ENCODE peak calls at places on chromosome 10, in six cellular contexts. One of them, this sample, is unnamed.

GRCh38 chr10:33661580-33662269 is 327.3 kb upstream of the NRP1 start:
- DNase-seq in fibroblast of mammary gland: peak; percentile 60
- DNase-seq in fibroblast of lung: peak; percentile 81
- DNase-seq in cardiac muscle cell: peak; percentile 90
- DNase-seq in cardiac fibroblast: peak; percentile 88
- DNase-seq in AG09309: peak; percentile 80
- DNase-seq in this sample: no peak

GRCh38 chr10:80498833-80499671 is 38.6 kb upstream of the SH2D4B start:
- DNase-seq in cardiac muscle cell: peak; percentile 99
- DNase-seq in fibroblast of lung: peak; percentile 97
- DNase-seq in AG09309: peak; percentile 92
- DNase-seq in fibroblast of mammary gland: peak; percentile 99
- DNase-seq in cardiac fibroblast: peak; percentile 98
- DNase-seq in this sample: peak; percentile 91

GRCh38 chr10:113958631-113959382 is 84.9 kb upstream of the ADRB1 start:
- DNase-seq in cardiac fibroblast: peak; percentile 88
- DNase-seq in fibroblast of lung: peak; percentile 95
- DNase-seq in fibroblast of mammary gland: peak; percentile 89
- DNase-seq in AG09309: peak; percentile 65
- DNase-seq in cardiac muscle cell: peak; percentile 89
- DNase-seq in this sample: peak; percentile 77

GRCh38 chr10:130470973-130471372 is 334.8 kb downstream of the GLRX3 start:
- DNase-seq in cardiac muscle cell: no peak
- DNase-seq in fibroblast of lung: no peak
- DNase-seq in AG09309: no peak
- DNase-seq in cardiac fibroblast: no peak
- DNase-seq in fibroblast of mammary gland: no peak
- DNase-seq in this sample: no peak

GRCh38 chr10:2852574-2853323 is 214.6 kb upstream of the PFKP start:
- DNase-seq in AG09309: no peak
- DNase-seq in cardiac fibroblast: no peak
- DNase-seq in fibroblast of lung: no peak
- DNase-seq in fibroblast of mammary gland: no peak
- DNase-seq in cardiac muscle cell: no peak
- DNase-seq in this sample: no peak

GRCh38 chr10:78173360-78174020 is 139.8 kb downstream of the RPS24 start:
- DNase-seq in fibroblast of mammary gland: no peak
- DNase-seq in fibroblast of lung: peak; percentile 18
- DNase-seq in cardiac muscle cell: no peak
- DNase-seq in cardiac fibroblast: no peak
- DNase-seq in AG09309: no peak
- DNase-seq in this sample: no peak

GRCh38 chr10:84039957-84040356 is 99.4 kb upstream of the GHITM start:
- DNase-seq in AG09309: no peak
- DNase-seq in cardiac fibroblast: no peak
- DNase-seq in fibroblast of lung: no peak
- DNase-seq in cardiac muscle cell: no peak
- DNase-seq in fibroblast of mammary gland: no peak
- DNase-seq in this sample: no peak

GRCh38 chr10:71805776-71806705 is 32.7 kb upstream of the VSIR start:
- DNase-seq in AG09309: no peak
- DNase-seq in cardiac muscle cell: peak; percentile 53
- DNase-seq in fibroblast of mammary gland: no peak
- DNase-seq in fibroblast of lung: peak; percentile 20
- DNase-seq in cardiac fibroblast: peak; percentile 30
- DNase-seq in this sample: no peak

GRCh38 chr10:117217196-117217761 is 20.0 kb downstream of the KCNK18 start:
- DNase-seq in cardiac muscle cell: peak; percentile 6
- DNase-seq in fibroblast of lung: peak; percentile 3
- DNase-seq in fibroblast of mammary gland: no peak
- DNase-seq in AG09309: no peak
- DNase-seq in cardiac fibroblast: no peak
- DNase-seq in this sample: no peak

GRCh38 chr10:113319450-113319849 is 233.4 kb upstream of the HABP2 start:
- DNase-seq in AG09309: no peak
- DNase-seq in cardiac muscle cell: no peak
- DNase-seq in fibroblast of lung: no peak
- DNase-seq in fibroblast of mammary gland: no peak
- DNase-seq in cardiac fibroblast: no peak
- DNase-seq in this sample: no peak

GRCh38 chr10:44399478-44400451 is 14.9 kb upstream of the CXCL12 start:
- DNase-seq in fibroblast of lung: no peak
- DNase-seq in cardiac fibroblast: no peak
- DNase-seq in fibroblast of mammary gland: peak; percentile 28
- DNase-seq in cardiac muscle cell: no peak
- DNase-seq in AG09309: peak; percentile 62
- DNase-seq in this sample: no peak

GRCh38 chr10:31927597-31928530 is 767 bp downstream of the ARHGAP12 start:
- DNase-seq in cardiac muscle cell: peak; percentile 43
- DNase-seq in cardiac fibroblast: peak; percentile 55
- DNase-seq in AG09309: no peak
- DNase-seq in fibroblast of mammary gland: peak; percentile 35
- DNase-seq in fibroblast of lung: peak; percentile 57
- DNase-seq in this sample: no peak

GRCh38 chr10:72087969-72088878 is at the start of gene SPOCK2:
- DNase-seq in cardiac fibroblast: no peak
- DNase-seq in cardiac muscle cell: peak; percentile 20
- DNase-seq in fibroblast of lung: no peak
- DNase-seq in fibroblast of mammary gland: no peak
- DNase-seq in AG09309: no peak
- DNase-seq in this sample: no peak

DNA sequence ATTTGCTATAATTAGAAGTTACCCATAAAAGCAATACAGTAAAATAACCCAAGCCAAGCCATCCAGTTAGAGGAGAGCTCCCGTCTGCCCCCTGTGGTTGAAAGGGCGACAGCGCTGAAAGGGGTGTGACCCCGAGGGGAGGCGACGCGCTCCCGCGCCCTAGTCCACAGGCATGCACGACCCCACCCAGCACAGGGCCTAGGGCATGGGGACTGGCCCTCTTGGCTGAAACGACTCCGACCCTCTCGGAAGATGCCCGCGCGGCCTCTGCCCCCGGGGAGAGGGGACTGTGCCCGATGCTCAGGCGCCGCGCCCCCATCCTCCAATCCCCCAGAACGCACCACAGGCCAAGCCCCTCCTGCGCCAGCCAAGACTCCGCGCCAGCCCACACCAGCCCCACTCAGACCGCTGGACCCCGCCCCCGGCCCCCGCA is 64.0 kb downstream of the CSGALNACT2 start:
- DNase-seq in cardiac muscle cell: peak; percentile 33
- DNase-seq in fibroblast of mammary gland: peak; percentile 30
- DNase-seq in cardiac fibroblast: peak; percentile 26
- DNase-seq in AG09309: no peak
- DNase-seq in fibroblast of lung: no peak
- DNase-seq in this sample: no peak
- H3K4me3 ChIP-seq in cardiac muscle cell: peak overlapping the region; percentile 23
- H3K4me3 ChIP-seq in fibroblast of mammary gland: peak overlapping the region; percentile 42
- H3K4me3 ChIP-seq in cardiac fibroblast: peak overlapping the region; percentile 46
- H3K4me3 ChIP-seq in AG09309: peak overlapping the region; percentile 29
- H3K4me3 ChIP-seq in fibroblast of lung: peak overlapping the region; percentile 55
- H3K4me3 ChIP-seq in this sample: peak overlapping the region; percentile 45

DNA sequence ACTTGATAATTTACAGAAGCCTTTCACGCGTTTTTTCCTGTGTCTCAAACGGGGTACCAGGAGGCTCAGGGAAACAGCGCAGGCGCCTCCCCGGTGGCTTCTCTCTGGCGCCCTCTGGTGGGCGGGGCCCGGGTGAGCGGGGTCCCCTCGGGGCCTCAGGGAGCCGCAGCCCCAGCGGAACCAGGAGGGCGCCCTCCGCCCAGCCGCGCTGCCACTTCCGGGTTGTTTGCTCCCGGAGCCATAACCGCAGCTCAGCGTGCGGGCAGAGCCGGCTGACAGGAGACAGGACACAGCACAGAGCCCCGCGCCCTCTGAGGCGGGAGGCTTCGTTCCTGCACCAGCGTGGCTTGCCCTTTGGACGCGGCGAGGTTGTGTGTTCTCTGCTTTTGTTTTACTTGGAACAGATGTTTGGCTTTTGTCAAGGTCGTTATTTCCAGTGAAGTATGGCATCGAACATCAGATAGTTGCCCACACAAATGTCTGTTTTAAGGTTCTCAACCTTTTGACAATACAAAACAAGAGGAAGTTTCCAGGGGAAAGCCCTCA is 6.9 kb upstream of the CYP2E1 start:
- DNase-seq in AG09309: no peak
- DNase-seq in fibroblast of mammary gland: peak; percentile 44
- DNase-seq in fibroblast of lung: peak; percentile 33
- DNase-seq in cardiac fibroblast: peak; percentile 48
- DNase-seq in cardiac muscle cell: peak; percentile 62
- DNase-seq in this sample: no peak
- TF ChIP-seq CTCF in AG09309: peak; percentile 75
- TF ChIP-seq CTCF in fibroblast of mammary gland: peak; percentile 61
- TF ChIP-seq CTCF in fibroblast of lung: peak; percentile 47
- TF ChIP-seq CTCF in cardiac fibroblast: peak; percentile 67
- TF ChIP-seq CTCF in cardiac muscle cell: peak; percentile 83
- TF ChIP-seq CTCF in this sample: peak; percentile 93

GRCh38 chr10:110076559-110077318 is 69.0 kb downstream of the ADD3 start:
- DNase-seq in fibroblast of mammary gland: peak; percentile 95
- DNase-seq in AG09309: peak; percentile 94
- DNase-seq in cardiac muscle cell: peak; percentile 99
- DNase-seq in cardiac fibroblast: peak; percentile 97
- DNase-seq in fibroblast of lung: peak; percentile 91
- DNase-seq in this sample: no peak

GRCh38 chr10:110074986-110075664 is 67.3 kb downstream of the ADD3 start:
- DNase-seq in fibroblast of mammary gland: peak; percentile 93
- DNase-seq in AG09309: peak; percentile 79
- DNase-seq in fibroblast of lung: peak; percentile 83
- DNase-seq in cardiac fibroblast: peak; percentile 87
- DNase-seq in cardiac muscle cell: peak; percentile 88
- DNase-seq in this sample: peak; percentile 66

GRCh38 chr10:110077436-110078120 is 69.8 kb downstream of the ADD3 start:
- DNase-seq in AG09309: no peak
- DNase-seq in cardiac muscle cell: peak; percentile 79
- DNase-seq in cardiac fibroblast: peak; percentile 76
- DNase-seq in fibroblast of mammary gland: peak; percentile 77
- DNase-seq in fibroblast of lung: peak; percentile 27
- DNase-seq in this sample: no peak

GRCh38 chr10:110075726-110076125 is 67.9 kb downstream of the ADD3 start:
- DNase-seq in AG09309: no peak
- DNase-seq in fibroblast of lung: peak; percentile 4
- DNase-seq in fibroblast of mammary gland: no peak
- DNase-seq in cardiac fibroblast: no peak
- DNase-seq in cardiac muscle cell: no peak
- DNase-seq in this sample: no peak

GRCh38 chr10:110074298-110074697 is 66.5 kb downstream of the ADD3 start:
- DNase-seq in fibroblast of lung: no peak
- DNase-seq in fibroblast of mammary gland: peak; percentile 78
- DNase-seq in cardiac muscle cell: peak; percentile 74
- DNase-seq in cardiac fibroblast: peak; percentile 54
- DNase-seq in AG09309: no peak
- DNase-seq in this sample: no peak
- H3K4me3 ChIP-seq in fibroblast of lung: no peak overlapping the region
- H3K4me3 ChIP-seq in fibroblast of mammary gland: no peak overlapping the region
- H3K4me3 ChIP-seq in cardiac muscle cell: no peak overlapping the region
- H3K4me3 ChIP-seq in cardiac fibroblast: no peak overlapping the region
- H3K4me3 ChIP-seq in AG09309: no peak overlapping the region
- H3K4me3 ChIP-seq in this sample: no peak overlapping the region

DNA sequence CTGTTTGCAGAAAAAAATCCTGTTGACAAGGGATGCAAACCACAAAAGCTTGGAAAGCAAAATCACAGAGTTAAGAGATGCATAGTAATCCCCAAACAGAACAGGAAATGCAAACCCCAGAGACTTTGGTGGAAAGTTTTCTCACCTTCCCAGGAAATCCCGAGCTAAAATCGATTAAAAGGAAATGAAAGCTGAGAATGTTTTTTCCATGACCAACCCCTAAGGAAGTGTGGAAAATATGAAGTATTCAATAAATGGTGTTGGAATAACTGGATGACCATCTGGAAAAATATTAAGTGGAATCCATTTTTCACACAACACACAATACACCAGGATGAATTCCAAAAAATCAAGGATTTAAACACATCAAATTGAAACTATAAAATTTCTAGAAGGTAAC is 598.7 kb downstream of the GRID1 start:
- DNase-seq in cardiac fibroblast: no peak
- DNase-seq in fibroblast of mammary gland: no peak
- DNase-seq in fibroblast of lung: no peak
- DNase-seq in cardiac muscle cell: no peak
- DNase-seq in AG09309: no peak
- DNase-seq in this sample: no peak
- TF ChIP-seq CTCF in cardiac fibroblast: no peak
- TF ChIP-seq CTCF in fibroblast of mammary gland: no peak
- TF ChIP-seq CTCF in fibroblast of lung: no peak
- TF ChIP-seq CTCF in cardiac muscle cell: no peak
- TF ChIP-seq CTCF in AG09309: no peak
- TF ChIP-seq CTCF in this sample: no peak

GRCh38 chr10:61993676-61994401 is 92.3 kb downstream of the ARID5B start:
- DNase-seq in cardiac muscle cell: peak; percentile 58
- DNase-seq in fibroblast of lung: peak; percentile 56
- DNase-seq in AG09309: no peak
- DNase-seq in cardiac fibroblast: peak; percentile 71
- DNase-seq in fibroblast of mammary gland: no peak
- DNase-seq in this sample: no peak
- H3K4me3 ChIP-seq in cardiac muscle cell: no peak overlapping the region
- H3K4me3 ChIP-seq in fibroblast of lung: peak overlapping the region; percentile 37
- H3K4me3 ChIP-seq in AG09309: no peak overlapping the region
- H3K4me3 ChIP-seq in cardiac fibroblast: peak overlapping the region; percentile 39
- H3K4me3 ChIP-seq in fibroblast of mammary gland: no peak overlapping the region
- H3K4me3 ChIP-seq in this sample: no peak overlapping the region

GRCh38 chr10:123502983-123503382 is 163.2 kb upstream of the GPR26 start:
- DNase-seq in cardiac muscle cell: no peak
- DNase-seq in AG09309: no peak
- DNase-seq in fibroblast of mammary gland: no peak
- DNase-seq in cardiac fibroblast: no peak
- DNase-seq in fibroblast of lung: no peak
- DNase-seq in this sample: no peak
- TF ChIP-seq CTCF in cardiac muscle cell: no peak
- TF ChIP-seq CTCF in AG09309: no peak
- TF ChIP-seq CTCF in fibroblast of mammary gland: no peak
- TF ChIP-seq CTCF in cardiac fibroblast: no peak
- TF ChIP-seq CTCF in fibroblast of lung: no peak
- TF ChIP-seq CTCF in this sample: no peak

This sample was measured in AG04449.